ENCODE peak calls at places on chromosomes 16 and 17, in seven cellular contexts. W is tibial artery, O is mammary epithelial cell, V is fibroblast of lung, Z is heart left ventricle, H is PC-3, E is pancreas. M is an unnamed sample. For H3K27me3, the result is how much of the 10 kb centered on the place peaks cover.

GRCh38 chr16:88781140-88782077 is 3.6 kb downstream of the PIEZO1 start:
- DNase-seq in W (no peak), H (peak), E (no peak), Z (no peak), O (no peak), V (no peak), M (no peak)

GRCh38 chr16:77920984-77921383 is 101.4 kb upstream of the CLEC3A start:
- DNase-seq in O (no peak), H (no peak), W (no peak), V (no peak), Z (no peak), E (no peak), M (no peak)

GRCh38 chr16:3004781-3005284 is 7.9 kb upstream of the CLDN9 start:
- DNase-seq in H (peak), W (no peak), E (no peak), V (no peak), Z (no peak), O (no peak), M (no peak)

GRCh38 chr17:29717817-29718216 is 95.1 kb upstream of the CORO6 start:
- DNase-seq in W (no peak), Z (no peak), H (no peak), V (no peak), O (no peak), E (no peak), M (no peak)

GRCh38 chr17:42342242-42343008 is 45.8 kb downstream of the STAT3 start:
- DNase-seq in V (peak), O (no peak), Z (no peak), W (no peak), E (no peak), H (no peak), M (no peak)

GRCh38 chr17:56995776-56996175 is 17.8 kb downstream of the SCPEP1 start:
- DNase-seq in E (no peak), Z (no peak), O (no peak), V (no peak), W (no peak), H (no peak), M (no peak)

GRCh38 chr16:24775455-24775854 is 46.0 kb downstream of the TNRC6A start:
- DNase-seq in O (no peak), V (peak), H (peak), Z (no peak), E (peak), W (no peak), M (no peak)

GRCh38 chr16:46737621-46738214 is 10.4 kb downstream of the MYLK3 start:
- DNase-seq in O (no peak), Z (no peak), E (no peak), W (peak), H (no peak), V (no peak), M (no peak)

GRCh38 chr16:2147378-2147777 is 1.0 kb upstream of the RAB26 start:
- DNase-seq in E (no peak), O (no peak), W (no peak), V (no peak), H (no peak), Z (no peak), M (no peak)

GRCh38 chr16:649646-650045 is 481 bp downstream of the WDR90 start:
- DNase-seq in H (no peak), Z (no peak), E (no peak), O (no peak), V (no peak), W (no peak), M (no peak)

GRCh38 chr17:2435181-2435741 is 34.4 kb upstream of the MNT start:
- DNase-seq in E (no peak), V (no peak), Z (no peak), H (no peak), W (no peak), O (no peak), M (no peak)

GRCh38 chr16:8543258-8543657 is 47.1 kb downstream of the TMEM114 start:
- DNase-seq in H (no peak), E (no peak), O (no peak), V (no peak), W (no peak), Z (no peak), M (no peak)

GRCh38 chr16:76583466-76583865 is 306.3 kb downstream of the CNTNAP4 start:
- DNase-seq in E (peak), H (peak), O (no peak), V (peak), W (no peak), Z (no peak), M (no peak)

GRCh38 chr16:25060920-25061319 is 45.8 kb upstream of the ARHGAP17 start:
- DNase-seq in W (no peak), Z (no peak), E (no peak), O (no peak), V (no peak), H (no peak), M (no peak)

GRCh38 chr16:2165861-2166260 is 10.3 kb downstream of the TRAF7 start:
- DNase-seq in Z (no peak), O (no peak), V (no peak), E (no peak), H (no peak), W (no peak), M (no peak)

GRCh38 chr16:31502981-31503380 is 5.2 kb downstream of the RUSF1 start:
- DNase-seq in E (no peak), H (no peak), Z (no peak), V (peak), W (no peak), O (no peak), M (no peak)

GRCh38 chr17:17681187-17681743 is at the start of gene RAI1:
- DNase-seq in V (peak), Z (peak), O (peak), W (peak), E (peak), H (peak), M (no peak)

GRCh38 chr16:57371494-57372371 is 557 bp upstream of the CX3CL1 start:
- DNase-seq in H (no peak), O (no peak), V (no peak), E (no peak), Z (no peak), W (no peak), M (no peak)

GRCh38 chr17:3890082-3890892 is 2.6 kb downstream of the CAMKK1 start:
- DNase-seq in H (peak), O (peak), W (peak), Z (no peak), V (peak), E (no peak), M (peak)

GRCh38 chr17:77404812-77405581 is 264.2 kb downstream of the SEC14L1 start:
- DNase-seq in V (peak), Z (no peak), W (no peak), H (peak), E (no peak), O (peak), M (no peak)

GRCh38 chr17:19768046-19768782 is 20.1 kb upstream of the ALDH3A1 start:
- DNase-seq in V (no peak), O (no peak), Z (no peak), E (no peak), W (peak), H (no peak), M (no peak)

GRCh38 chr16:4213721-4214120 is 28.2 kb downstream of the SRL start:
- DNase-seq in W (no peak), E (no peak), H (no peak), Z (no peak), V (no peak), O (no peak), M (no peak)

GRCh38 chr16:84930298-84931106 is 80.8 kb downstream of the ZDHHC7 start:
- DNase-seq in E (no peak), W (no peak), V (no peak), H (no peak), O (no peak), Z (peak), M (no peak)

GRCh38 chr17:6427284-6427781 is 7.6 kb downstream of the AIPL1 start:
- DNase-seq in E (no peak), Z (no peak), W (no peak), V (peak), H (peak), O (peak), M (no peak)

GRCh38 chr17:38897176-38897575 is 27.3 kb downstream of the LASP1 start:
- DNase-seq in Z (peak), H (no peak), V (no peak), W (no peak), E (no peak), O (no peak), M (no peak)

GRCh38 chr16:11236441-11236840 is 19.6 kb downstream of the SOCS1 start:
- DNase-seq in W (no peak), O (no peak), V (no peak), E (no peak), Z (no peak), H (no peak), M (no peak)

GRCh38 chr16:546909-547770 is 13.1 kb upstream of the PRR35 start:
- DNase-seq in H (no peak), Z (peak), V (peak), O (peak), W (no peak), E (peak), M (no peak)

GRCh38 chr16:51095890-51096626 is 55.0 kb downstream of the SALL1 start:
- DNase-seq in O (no peak), W (no peak), H (no peak), V (no peak), Z (no peak), E (no peak), M (no peak)

GRCh38 chr17:28570716-28571254 is 539 bp downstream of the PIGS start:
- DNase-seq in E (no peak), O (no peak), V (no peak), W (no peak), Z (peak), H (peak), M (no peak)

GRCh38 chr17:66523378-66524174 is 221.2 kb downstream of the PRKCA start:
- DNase-seq in E (no peak), O (no peak), W (no peak), H (no peak), V (peak), Z (no peak), M (no peak)

GRCh38 chr17:77957215-77957868 is 1.2 kb upstream of the TNRC6C start:
- DNase-seq in H (no peak), V (peak), O (peak), W (no peak), E (no peak), Z (no peak), M (no peak)

GRCh38 chr17:34133350-34133749 is 121.7 kb upstream of the CCL2 start:
- DNase-seq in E (no peak), Z (peak), H (no peak), V (no peak), O (no peak), W (peak), M (no peak)

GRCh38 chr17:74419862-74420492 is 11.9 kb upstream of the GPRC5C start:
- DNase-seq in V (no peak), O (no peak), W (no peak), E (no peak), Z (no peak), H (no peak), M (no peak)

GRCh38 chr17:49928826-49929475 is 40.0 kb upstream of the DLX4 start:
- DNase-seq in Z (no peak), O (no peak), W (no peak), H (peak), V (no peak), E (no peak), M (peak)

DNA sequence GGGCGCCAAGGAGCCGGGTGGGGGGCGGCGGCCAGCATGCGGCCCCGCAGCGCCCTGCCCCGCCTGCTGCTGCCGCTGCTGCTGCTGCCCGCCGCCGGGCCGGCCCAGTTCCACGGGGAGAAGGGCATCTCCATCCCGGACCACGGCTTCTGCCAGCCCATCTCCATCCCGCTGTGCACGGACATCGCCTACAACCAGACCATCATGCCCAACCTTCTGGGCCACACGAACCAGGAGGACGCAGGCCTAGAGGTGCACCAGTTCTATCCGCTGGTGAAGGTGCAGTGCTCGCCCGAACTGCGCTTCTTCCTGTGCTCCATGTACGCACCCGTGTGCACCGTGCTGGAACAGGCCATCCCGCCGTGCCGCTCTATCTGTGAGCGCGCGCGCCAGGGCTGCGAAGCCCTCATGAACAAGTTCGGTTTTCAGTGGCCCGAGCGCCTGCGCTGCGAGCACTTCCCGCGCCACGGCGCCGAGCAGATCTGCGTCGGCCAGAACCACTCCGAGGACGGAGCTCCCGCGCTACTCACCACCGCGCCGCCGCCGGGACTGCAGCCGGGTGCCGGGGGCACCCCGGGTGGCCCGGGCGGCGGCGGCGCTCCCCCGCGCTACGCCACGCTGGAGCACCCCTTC is 485 bp downstream of the FZD2 start:
- DNase-seq in E (peak), O (peak), V (peak), H (no peak), Z (peak), W (peak), M (peak)
- H3K27me3 ChIP-seq in E (under half), O (under half), V (under half), H (under half), Z (under half), W (under half), M (under half)

DNA sequence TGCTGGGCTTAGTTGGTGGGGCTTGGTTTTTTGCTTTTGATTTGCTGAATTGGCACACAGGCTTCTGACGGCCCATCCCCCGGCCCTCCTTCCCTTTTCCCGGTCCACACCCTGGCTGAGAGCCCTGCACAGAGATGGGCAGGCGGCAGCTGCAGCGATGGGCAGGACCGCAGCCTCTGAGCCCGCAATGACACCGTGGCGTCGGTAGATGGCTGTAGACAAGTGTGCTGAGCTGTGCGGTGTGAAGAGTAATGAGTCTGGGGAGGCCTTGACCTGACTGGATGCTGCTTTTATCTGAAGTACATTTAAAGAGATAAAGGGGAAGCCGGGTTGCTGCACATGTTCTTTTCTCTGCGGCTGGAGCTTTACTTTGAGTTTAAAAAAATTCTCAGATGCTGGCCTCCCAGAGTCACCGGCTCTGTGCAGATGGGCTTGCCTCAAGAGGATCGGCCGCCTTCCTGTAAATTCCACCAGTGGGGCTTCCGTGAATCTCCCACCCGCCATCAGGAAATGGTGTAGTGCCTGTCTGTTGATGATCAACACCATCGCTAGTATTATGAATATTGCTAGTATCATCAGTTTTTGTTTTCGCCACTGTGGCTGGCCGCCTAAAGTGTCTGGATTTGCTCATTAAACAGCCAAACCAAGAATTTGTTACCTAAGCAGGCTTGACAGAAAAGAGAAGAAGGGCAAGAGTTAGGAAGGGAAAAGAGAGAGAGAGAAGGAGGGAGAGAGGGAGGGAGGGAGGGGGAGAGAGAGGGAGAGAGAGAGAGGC is 245.6 kb upstream of the RBFOX1 start:
- DNase-seq in H (peak), Z (peak), V (no peak), E (no peak), O (no peak), W (no peak), M (no peak)
- TF ChIP-seq CTCF in H (peak), Z (no peak), V (no peak), E (no peak), O (no peak), W (no peak), M (no peak)

GRCh38 chr16:73095885-73096341 is 48.0 kb upstream of the ZFHX3 start:
- DNase-seq in E (no peak), O (no peak), Z (no peak), W (no peak), V (no peak), H (peak), M (no peak)
- H3K27me3 ChIP-seq in E (under half), O (under half), Z (under half), W (under half), V (under half), H (under half), M (under half)

GRCh38 chr16:75237398-75238131 is 13.9 kb downstream of the BCAR1 start:
- DNase-seq in Z (peak), W (peak), O (no peak), H (no peak), E (no peak), V (no peak), M (no peak)

GRCh38 chr16:75238132-75238852 is 13.1 kb downstream of the BCAR1 start:
- DNase-seq in O (no peak), V (peak), Z (peak), H (no peak), W (peak), E (no peak), M (no peak)

GRCh38 chr16:75236736-75237397 is 14.6 kb downstream of the BCAR1 start:
- DNase-seq in E (no peak), V (no peak), O (no peak), Z (peak), W (peak), H (no peak), M (no peak)

GRCh38 chr16:75239463-75240122 is 11.8 kb downstream of the BCAR1 start:
- DNase-seq in Z (peak), O (no peak), V (no peak), H (no peak), W (peak), E (no peak), M (no peak)

DNA sequence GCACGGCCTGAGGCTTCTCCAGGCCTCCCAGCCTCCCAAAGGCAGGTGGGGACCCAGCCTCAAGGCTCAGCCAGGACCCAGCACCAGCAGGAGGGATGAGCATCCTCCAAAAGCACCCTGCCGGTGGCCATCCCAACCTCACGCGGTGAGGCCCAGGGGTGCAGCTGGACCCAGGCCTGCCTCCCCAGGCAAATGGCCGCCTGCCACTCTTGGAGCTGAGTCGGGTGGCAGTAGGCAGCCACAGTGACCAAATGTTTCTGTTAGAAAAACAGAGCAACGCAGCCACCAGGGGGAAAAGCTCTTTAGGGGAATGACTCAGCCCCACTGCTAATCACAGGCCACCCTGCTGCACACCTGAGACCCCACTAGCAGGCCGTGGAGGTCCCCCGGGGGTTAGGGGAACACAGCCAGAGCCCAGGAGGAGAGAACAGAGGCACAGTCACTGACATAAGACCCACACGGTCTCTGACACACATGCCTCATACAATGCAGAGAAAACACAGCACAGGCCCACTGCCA is 12.5 kb downstream of the BCAR1 start:
- DNase-seq in V (peak), H (no peak), E (no peak), W (peak), O (no peak), Z (no peak), M (no peak)
- TF ChIP-seq CTCF in V (peak), H (peak), E (no peak), W (peak), O (peak), Z (no peak), M (peak)

GRCh38 chr17:44967026-44967906 is 837 bp downstream of the C1QL1 start:
- DNase-seq in Z (no peak), O (no peak), E (no peak), W (no peak), V (no peak), H (no peak), M (no peak)
- H3K27me3 ChIP-seq in Z (under half), O (under half), E (under half), W (under half), V (under half), H (under half), M (half or more)

GRCh38 chr17:58421711-58422110 is 4.4 kb upstream of the RNF43 start:
- DNase-seq in W (no peak), Z (no peak), V (no peak), H (no peak), O (no peak), E (no peak), M (no peak)
- TF ChIP-seq CTCF in W (no peak), Z (no peak), V (no peak), H (no peak), O (no peak), E (no peak), M (no peak)

GRCh38 chr17:48725294-48726064 is 2.5 kb downstream of the PRAC2 start:
- DNase-seq in W (no peak), H (peak), E (no peak), O (no peak), V (no peak), Z (no peak), M (no peak)
- H3K27me3 ChIP-seq in W (under half), H (under half), E (under half), O (half or more), V (half or more), Z (half or more), M (half or more)